ENCODE peak calls at places on chromosome 20, in five cellular contexts. N is adrenal gland, U is AG09309, X is mesendoderm, Q is fibroblast of lung. V is an unnamed sample.

GRCh38 chr20:11168026-11168425 is 494.2 kb upstream of the JAG1 start:
- DNase-seq in N (no peak), U (no peak), X (no peak), Q (no peak), V (no peak)

GRCh38 chr20:36770680-36771079 is 2.9 kb downstream of the DSN1 start:
- DNase-seq in N (no peak), U (no peak), X (no peak), Q (no peak), V (no peak)

GRCh38 chr20:62117362-62117646 is 5.0 kb upstream of the LSM14B start:
- DNase-seq in N (no peak), U (no peak), X (peak), Q (no peak), V (no peak)

GRCh38 chr20:19966840-19967239 is 50.3 kb upstream of the NAA20 start:
- DNase-seq in N (no peak), U (no peak), X (no peak), Q (no peak), V (no peak)

GRCh38 chr20:25252226-25252625 is 4.3 kb downstream of the PYGB start:
- DNase-seq in N (no peak), U (no peak), X (no peak), Q (no peak), V (no peak)

GRCh38 chr20:63475209-63475608 is 2.8 kb upstream of the KCNQ2 start:
- DNase-seq in N (peak), U (no peak), X (peak), Q (peak), V (no peak)

GRCh38 chr20:51400051-51400926 is 142.2 kb downstream of the NFATC2 start:
- DNase-seq in N (no peak), U (no peak), X (no peak), Q (no peak), V (no peak)

GRCh38 chr20:58130574-58130973 is 97.9 kb downstream of the ANKRD60 start:
- DNase-seq in N (no peak), U (no peak), X (no peak), Q (no peak), V (no peak)

GRCh38 chr20:35215066-35215956 is 11.2 kb upstream of the MMP24 start:
- DNase-seq in N (no peak), U (no peak), X (no peak), Q (no peak), V (no peak)

GRCh38 chr20:35305682-35306556 is 13.7 kb upstream of the FAM83C start:
- DNase-seq in N (peak), U (peak), X (peak), Q (peak), V (peak)

GRCh38 chr20:60055740-60056139 is 97.5 kb downstream of the CDH26 start:
- DNase-seq in N (peak), U (no peak), X (no peak), Q (no peak), V (no peak)

GRCh38 chr20:33178726-33179125 is 10.8 kb downstream of the BPIFA2 start:
- DNase-seq in N (no peak), U (no peak), X (peak), Q (no peak), V (no peak)

DNA sequence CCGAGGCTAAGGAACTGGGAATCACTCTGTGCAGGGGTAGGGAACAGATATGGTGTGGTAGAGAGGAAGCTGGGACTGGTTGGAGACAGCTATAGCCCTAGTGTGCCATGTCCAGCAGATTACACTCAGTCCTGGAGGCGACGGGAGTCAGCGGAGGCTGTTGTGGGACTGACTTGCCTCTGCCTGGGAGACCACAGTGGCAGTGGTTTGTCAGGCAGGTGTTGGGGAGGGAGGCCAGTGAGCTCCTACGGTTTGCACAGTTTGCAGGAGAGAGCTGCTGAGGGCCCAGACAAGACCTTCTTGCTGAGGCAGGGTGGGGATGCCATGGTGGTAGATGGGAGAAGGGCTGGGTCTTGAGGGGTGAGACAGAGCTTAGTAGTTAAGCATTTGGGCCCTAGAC is 4.9 kb downstream of the PLCG1 start:
- DNase-seq in N (no peak), U (no peak), X (no peak), Q (no peak), V (no peak)
- H3K4me3 ChIP-seq in N (no peak), U (no peak), X (no peak), Q (no peak), V (no peak)

GRCh38 chr20:17444091-17444490 is 87.1 kb downstream of the BFSP1 start:
- DNase-seq in N (no peak), U (no peak), X (no peak), Q (no peak), V (no peak)
- H3K4me3 ChIP-seq in N (no peak), U (no peak), X (no peak), Q (no peak), V (no peak)

DNA sequence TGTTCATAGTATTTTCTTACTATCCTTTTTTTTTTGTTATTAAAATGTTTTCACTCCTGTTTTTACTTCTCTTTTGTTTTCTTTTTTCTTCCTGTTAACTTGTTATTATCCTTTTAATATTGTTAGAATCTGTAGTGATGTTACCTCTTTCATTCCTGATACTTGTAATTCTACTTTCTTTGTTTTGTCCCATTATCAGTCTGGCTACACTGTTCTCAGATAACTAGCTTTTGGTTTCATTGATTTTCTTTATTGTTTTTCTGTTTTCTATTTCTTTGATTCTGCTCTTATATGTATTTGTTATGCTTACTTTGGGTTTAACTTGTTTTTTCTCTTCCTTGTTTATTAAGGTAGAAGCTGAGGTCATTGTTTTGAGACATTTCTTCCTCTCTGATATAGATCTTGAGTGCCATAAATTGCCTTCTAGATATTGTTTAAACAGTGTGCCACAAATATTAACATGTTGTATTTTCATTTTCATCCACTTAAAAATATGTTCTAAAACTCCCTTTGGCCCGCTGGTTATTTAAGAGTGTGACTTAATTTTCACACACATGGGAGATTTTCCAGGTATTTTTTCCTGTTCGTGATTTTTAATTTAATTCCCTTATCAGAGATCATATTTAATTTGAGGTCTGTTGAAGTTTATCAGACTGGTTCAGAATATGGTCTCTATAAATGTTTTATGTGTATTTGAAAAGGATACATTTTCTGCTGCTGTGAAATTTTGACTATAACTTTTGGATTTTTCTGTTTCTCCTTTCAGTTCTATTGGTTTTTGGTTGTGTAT is 6.7 kb downstream of the XRN2 start:
- DNase-seq in N (no peak), U (no peak), X (no peak), Q (no peak), V (no peak)
- H3K4me3 ChIP-seq in N (no peak), U (no peak), X (no peak), Q (no peak), V (no peak)

GRCh38 chr20:17708675-17709360 is 9.1 kb downstream of the BANF2 start:
- DNase-seq in N (no peak), U (no peak), X (no peak), Q (peak), V (no peak)
- H3K4me3 ChIP-seq in N (no peak), U (no peak), X (no peak), Q (no peak), V (no peak)

GRCh38 chr20:37904008-37904675 is 1.2 kb downstream of the VSTM2L start:
- DNase-seq in N (no peak), U (no peak), X (no peak), Q (no peak), V (no peak)
- H3K4me3 ChIP-seq in N (no peak), U (no peak), X (no peak), Q (peak), V (no peak)

V was measured in skeletal muscle cell.